ENCODE peak calls at places on chromosome 13, in five cellular contexts. D is Calu3, N is esophagus muscularis mucosa, Z is AG10803, M is stomach. C is an unnamed sample.

GRCh38 chr13:48476215-48476614 is 56.7 kb downstream of the RCBTB2 start:
- DNase-seq in D (no peak), N (no peak), Z (no peak), M (no peak), C (no peak)

GRCh38 chr13:113905018-113905417 is 41.1 kb upstream of the GAS6 start:
- DNase-seq in D (no peak), N (peak; percentile 75), Z (no peak), M (peak; percentile 19), C (peak; percentile 60)

GRCh38 chr13:108226184-108226583 is 8.0 kb downstream of the ABHD13 start:
- DNase-seq in D (no peak), N (no peak), Z (no peak), M (no peak), C (no peak)

GRCh38 chr13:101455863-101456262 is 3.4 kb downstream of the ITGBL1 start:
- DNase-seq in D (no peak), N (no peak), Z (peak; percentile 94), M (no peak), C (no peak)

GRCh38 chr13:60165391-60166099 is 1.8 kb upstream of the DIAPH3 start:
- DNase-seq in D (no peak), N (no peak), Z (peak; percentile 12), M (no peak), C (no peak)

GRCh38 chr13:61136101-61136500 is 279.5 kb downstream of the PCDH20 start:
- DNase-seq in D (no peak), N (no peak), Z (no peak), M (no peak), C (no peak)

GRCh38 chr13:85562282-85562681 is 236.9 kb downstream of the SLITRK6 start:
- DNase-seq in D (no peak), N (no peak), Z (no peak), M (no peak), C (no peak)

GRCh38 chr13:40077396-40078027 is 422.1 kb downstream of the COG6 start:
- DNase-seq in D (no peak), N (no peak), Z (no peak), M (no peak), C (no peak)

GRCh38 chr13:112931028-112931934 is 37.7 kb upstream of the MCF2L start:
- DNase-seq in D (peak; percentile 44), N (no peak), Z (peak; percentile 70), M (no peak), C (no peak)

GRCh38 chr13:75432045-75432444 is 49.9 kb downstream of the TBC1D4 start:
- DNase-seq in D (no peak), N (no peak), Z (peak; percentile 59), M (no peak), C (no peak)

GRCh38 chr13:114222461-114222968 is 12.2 kb upstream of the CDC16 start:
- DNase-seq in D (no peak), N (no peak), Z (no peak), M (no peak), C (no peak)

GRCh38 chr13:94063096-94063495 is 416.4 kb downstream of the DCT start:
- DNase-seq in D (no peak), N (no peak), Z (peak; percentile 88), M (no peak), C (no peak)

GRCh38 chr13:36130542-36131214 is 504 bp downstream of the DCLK1 start:
- DNase-seq in D (no peak), N (no peak), Z (no peak), M (no peak), C (no peak)

GRCh38 chr13:83297591-83298305 is 584.5 kb downstream of the SLITRK1 start:
- DNase-seq in D (no peak), N (no peak), Z (peak; percentile 41), M (no peak), C (no peak)

GRCh38 chr13:98523455-98524102 is 53.3 kb downstream of the STK24 start:
- DNase-seq in D (no peak), N (no peak), Z (no peak), M (no peak), C (no peak)

GRCh38 chr13:40180776-40181175 is 485.7 kb downstream of the FOXO1 start:
- DNase-seq in D (no peak), N (no peak), Z (no peak), M (no peak), C (no peak)

GRCh38 chr13:99894105-99894504 is 77.5 kb downstream of the ZIC5 start:
- DNase-seq in D (no peak), N (no peak), Z (no peak), M (no peak), C (no peak)

GRCh38 chr13:109369357-109370052 is 416.9 kb downstream of the IRS2 start:
- DNase-seq in D (no peak), N (peak; percentile 62), Z (no peak), M (no peak), C (no peak)

GRCh38 chr13:73142091-73142490 is 83.3 kb downstream of the KLF5 start:
- DNase-seq in D (no peak), N (no peak), Z (no peak), M (peak; percentile 43), C (no peak)

GRCh38 chr13:80509264-80509663 is 168.3 kb upstream of the SPRY2 start:
- DNase-seq in D (no peak), N (no peak), Z (no peak), M (no peak), C (no peak)

GRCh38 chr13:49585220-49586157 is at the start of gene RCBTB1:
- DNase-seq in D (peak; percentile 56), N (peak; percentile 94), Z (peak; percentile 58), M (peak; percentile 77), C (peak; percentile 87)

GRCh38 chr13:111210488-111210887 is 95.4 kb downstream of the ARHGEF7 start:
- DNase-seq in D (no peak), N (no peak), Z (peak; percentile 88), M (no peak), C (peak; percentile 91)

GRCh38 chr13:44237276-44237767 is 136.3 kb upstream of the SERP2 start:
- DNase-seq in D (no peak), N (no peak), Z (peak; percentile 93), M (no peak), C (no peak)

GRCh38 chr13:41746259-41746658 is 214.7 kb downstream of the VWA8 start:
- DNase-seq in D (no peak), N (no peak), Z (peak; percentile 77), M (no peak), C (no peak)

GRCh38 chr13:113536461-113537110 is 46.1 kb upstream of the DCUN1D2 start:
- DNase-seq in D (no peak), N (no peak), Z (no peak), M (no peak), C (no peak)

GRCh38 chr13:111564657-111565056 is 244.2 kb downstream of the TEX29 start:
- DNase-seq in D (no peak), N (no peak), Z (no peak), M (no peak), C (no peak)

GRCh38 chr13:59437902-59438301 is 725.8 kb downstream of the DIAPH3 start:
- DNase-seq in D (no peak), N (no peak), Z (no peak), M (no peak), C (no peak)

GRCh38 chr13:37966266-37966665 is 96.7 kb upstream of the TRPC4 start:
- DNase-seq in D (no peak), N (no peak), Z (no peak), M (no peak), C (no peak)

GRCh38 chr13:107091386-107091785 is 523.4 kb upstream of the ARGLU1 start:
- DNase-seq in D (no peak), N (no peak), Z (peak; percentile 23), M (no peak), C (no peak)

GRCh38 chr13:20411638-20412342 is 113.9 kb downstream of the CRYL1 start:
- DNase-seq in D (no peak), N (no peak), Z (no peak), M (no peak), C (no peak)

DNA sequence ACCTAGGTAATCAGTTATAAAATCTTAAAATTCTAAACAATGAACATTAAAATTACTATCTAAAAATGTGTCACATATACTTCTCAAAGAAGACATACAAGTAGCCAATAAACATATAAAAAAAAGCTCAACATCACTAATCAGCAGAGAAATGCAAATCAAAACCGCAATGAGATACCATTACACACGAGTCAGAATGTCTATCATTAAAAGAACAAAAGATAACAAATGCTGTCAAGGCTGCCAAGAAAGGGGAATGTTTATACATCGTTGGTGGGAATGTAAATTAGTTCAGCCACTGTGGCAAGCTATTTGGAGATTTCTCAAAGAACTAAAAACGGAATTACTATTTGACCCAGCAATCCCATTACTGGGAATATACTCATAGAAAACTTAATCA is 310.3 kb upstream of the EDNRB start:
- DNase-seq in D (no peak), N (no peak), Z (no peak), M (no peak), C (no peak)
- TF ChIP-seq CTCF in D (no peak), N (no peak), Z (no peak), M (no peak), C (no peak)

GRCh38 chr13:29654384-29654783 is 58.9 kb upstream of the SLC7A1 start:
- DNase-seq in D (no peak), N (no peak), Z (no peak), M (no peak), C (no peak)

GRCh38 chr13:29648760-29649159 is 53.3 kb upstream of the SLC7A1 start:
- DNase-seq in D (no peak), N (no peak), Z (no peak), M (no peak), C (no peak)
- TF ChIP-seq CTCF in D (no peak), N (no peak), Z (no peak), M (no peak), C (no peak)

GRCh38 chr13:29105779-29106178 is 285.6 kb downstream of the MTUS2 start:
- DNase-seq in D (no peak), N (no peak), Z (no peak), M (no peak), C (no peak)
- TF ChIP-seq CTCF in D (no peak), N (no peak), Z (no peak), M (no peak), C (no peak)

GRCh38 chr13:76815344-76815743 is 70.9 kb downstream of the KCTD12 start:
- DNase-seq in D (no peak), N (no peak), Z (no peak), M (no peak), C (no peak)

GRCh38 chr13:76813874-76814273 is 72.3 kb downstream of the KCTD12 start:
- DNase-seq in D (peak; percentile 28), N (no peak), Z (no peak), M (peak; percentile 47), C (no peak)

GRCh38 chr13:76812206-76812882 is 73.9 kb downstream of the KCTD12 start:
- DNase-seq in D (no peak), N (no peak), Z (peak; percentile 91), M (no peak), C (no peak)

GRCh38 chr13:76816394-76816793 is 69.8 kb downstream of the KCTD12 start:
- DNase-seq in D (no peak), N (no peak), Z (no peak), M (no peak), C (no peak)

DNA sequence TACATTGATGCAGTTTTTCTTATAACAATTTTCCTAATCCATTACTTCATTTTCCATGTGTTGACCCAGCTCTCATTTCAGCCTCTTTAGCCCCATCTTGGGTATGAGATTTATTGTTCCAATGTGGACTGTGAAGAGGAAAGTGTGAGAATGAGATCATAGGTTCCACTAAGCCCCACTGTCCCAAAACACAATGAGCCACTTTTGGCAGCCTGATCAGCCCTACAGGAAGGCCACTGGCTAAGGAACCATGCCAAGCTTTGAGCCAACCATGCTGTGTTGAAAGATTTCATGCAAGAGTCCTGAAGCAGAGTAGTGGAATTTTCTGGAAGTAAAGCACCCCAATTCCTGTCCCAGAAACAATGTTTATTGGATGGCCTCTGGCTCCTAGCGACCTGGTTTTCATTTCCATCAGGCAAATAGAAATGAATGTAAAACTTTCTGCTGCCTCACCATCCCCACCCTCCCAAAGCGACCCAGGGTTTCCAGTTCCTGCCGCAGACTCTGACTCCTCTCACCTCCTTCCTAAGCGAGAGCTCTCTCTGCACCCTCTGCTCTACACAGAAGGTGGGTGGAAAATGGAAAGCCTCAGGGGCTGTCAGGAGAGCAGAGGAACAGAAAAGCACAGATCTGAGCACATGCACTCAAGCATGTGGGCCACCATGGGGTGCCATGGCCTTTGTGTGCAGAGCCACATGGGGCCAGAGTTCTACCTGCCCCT is 73.1 kb downstream of the KCTD12 start:
- DNase-seq in D (no peak), N (peak; percentile 84), Z (peak; percentile 83), M (no peak), C (no peak)
- TF ChIP-seq CTCF in D (no peak), N (no peak), Z (no peak), M (no peak), C (no peak)